ENCODE peak calls at places on chromosome X, in four cellular contexts. Q, S, E and G are unnamed samples.

GRCh38 chrX:47697171-47697570 is 38.2 kb upstream of the UXT start:
- DNase-seq in Q (no peak), S (no peak), E (no peak), G (no peak)

GRCh38 chrX:24796204-24796603 is 102.5 kb downstream of the POLA1 start:
- DNase-seq in Q (no peak), S (no peak), E (no peak), G (no peak)

GRCh38 chrX:51002160-51002632 is 91.7 kb downstream of the BMP15 start:
- DNase-seq in Q (no peak), S (no peak), E (no peak), G (no peak)

GRCh38 chrX:79259073-79259689 is 108.0 kb downstream of the ITM2A start:
- DNase-seq in Q (no peak), S (peak), E (no peak), G (peak)

GRCh38 chrX:103825881-103826280 is 6.2 kb downstream of the RAB9B start:
- DNase-seq in Q (no peak), S (no peak), E (no peak), G (no peak)

GRCh38 chrX:46180258-46180687 is 364.9 kb downstream of the ZNF674 start:
- DNase-seq in Q (no peak), S (peak), E (no peak), G (peak)

GRCh38 chrX:111498538-111499103 is 12.8 kb upstream of the SERTM2 start:
- DNase-seq in Q (no peak), S (no peak), E (no peak), G (no peak)

GRCh38 chrX:84747516-84747915 is 245.3 kb upstream of the HDX start:
- DNase-seq in Q (no peak), S (no peak), E (no peak), G (no peak)

GRCh38 chrX:9855536-9856320 is 69.5 kb downstream of the SHROOM2 start:
- DNase-seq in Q (no peak), S (no peak), E (no peak), G (no peak)

GRCh38 chrX:17488036-17488435 is 113.0 kb downstream of the NHS start:
- DNase-seq in Q (no peak), S (no peak), E (no peak), G (no peak)

GRCh38 chrX:9847071-9847470 is 60.8 kb downstream of the SHROOM2 start:
- DNase-seq in Q (no peak), S (no peak), E (no peak), G (no peak)

GRCh38 chrX:39613508-39613921 is 484.2 kb downstream of the BCOR start:
- DNase-seq in Q (peak), S (no peak), E (peak), G (no peak)

GRCh38 chrX:153411255-153411987 is at the start of gene ZFP92:
- DNase-seq in Q (no peak), S (no peak), E (no peak), G (peak)

GRCh38 chrX:19875051-19875432 is 12.4 kb downstream of the SH3KBP1 start:
- DNase-seq in Q (no peak), S (no peak), E (no peak), G (peak)

GRCh38 chrX:150506486-150506885 is 61.9 kb upstream of the MTM1 start:
- DNase-seq in Q (no peak), S (no peak), E (no peak), G (no peak)

GRCh38 chrX:916235-916609 is 285.6 kb downstream of the SHOX start:
- DNase-seq in Q (peak), S (no peak), E (no peak), G (no peak)

GRCh38 chrX:46649421-46650260 is 76.1 kb downstream of the CHST7 start:
- DNase-seq in Q (no peak), S (no peak), E (no peak), G (no peak)

GRCh38 chrX:135295238-135295943 is 13.9 kb upstream of the ETDC start:
- DNase-seq in Q (peak), S (peak), E (no peak), G (peak)

GRCh38 chrX:136625246-136625645 is 22.7 kb upstream of the CD40LG start:
- DNase-seq in Q (no peak), S (no peak), E (no peak), G (no peak)

GRCh38 chrX:27660878-27661277 is 70.7 kb downstream of the DCAF8L2 start:
- DNase-seq in Q (no peak), S (no peak), E (no peak), G (no peak)

GRCh38 chrX:149871940-149872339 is 9.0 kb upstream of the MAGEA8 start:
- DNase-seq in Q (no peak), S (peak), E (peak), G (peak)

GRCh38 chrX:3939967-3940610 is 226.6 kb upstream of the PRKX start:
- DNase-seq in Q (peak), S (no peak), E (peak), G (no peak)

GRCh38 chrX:155086202-155086840 is 15.0 kb downstream of the BRCC3 start:
- DNase-seq in Q (peak), S (no peak), E (peak), G (peak)

GRCh38 chrX:18353931-18354368 is 538 bp downstream of the SCML2 start:
- DNase-seq in Q (peak), S (no peak), E (no peak), G (peak)

GRCh38 chrX:9899640-9900075 is 67.5 kb upstream of the CLDN34 start:
- DNase-seq in Q (peak), S (peak), E (no peak), G (peak)

GRCh38 chrX:3550160-3550765 is 163.2 kb downstream of the PRKX start:
- DNase-seq in Q (no peak), S (no peak), E (peak), G (no peak)

GRCh38 chrX:20829665-20830481 is 544.3 kb upstream of the CNKSR2 start:
- DNase-seq in Q (no peak), S (no peak), E (peak), G (no peak)